ENCODE peak calls at places on chromosome 2, in four cellular contexts. D is substantia nigra; E is stimulated activated CD4-positive, alpha-beta T cell treated with anti-CD3 and anti-CD28 coated beads, Interleukin-12 subunit alpha, Interleukin-12 subunit beta, amount 100 ng/mL, for 48 hours; F is aorta. A is an unnamed sample.
A peak's percentile ranks its signal among the peaks of the same experiment; 100 is the strongest.

GRCh38 chr2:57696016-57696415 is 350.6 kb upstream of the VRK2 start:
- DNase-seq in D (no peak), E (no peak), F (no peak), A (no peak)

GRCh38 chr2:232211743-232212686 is 166.5 kb upstream of the ALPP start:
- DNase-seq in D (no peak), E (no peak), F (no peak), A (no peak)

GRCh38 chr2:65161551-65162100 is 31.7 kb upstream of the RAB1A start:
- DNase-seq in D (no peak), E (no peak), F (no peak), A (no peak)

GRCh38 chr2:121099329-121100318 is 185.4 kb downstream of the TFCP2L1 start:
- DNase-seq in D (no peak), E (no peak), F (peak; percentile 38), A (no peak)

GRCh38 chr2:55357907-55358306 is 61.7 kb downstream of the CCDC88A start:
- DNase-seq in D (no peak), E (no peak), F (no peak), A (no peak)

GRCh38 chr2:190267302-190267701 is 52.3 kb downstream of the HIBCH start:
- DNase-seq in D (no peak), E (no peak), F (no peak), A (no peak)

GRCh38 chr2:182522930-182523541 is 96.2 kb upstream of the PDE1A start:
- DNase-seq in D (no peak), E (no peak), F (no peak), A (no peak)

GRCh38 chr2:119013640-119014039 is 71.6 kb downstream of the MARCO start:
- DNase-seq in D (no peak), E (no peak), F (no peak), A (no peak)

GRCh38 chr2:162244559-162245031 is 1.4 kb upstream of the FAP start:
- DNase-seq in D (no peak), E (no peak), F (peak; percentile 81), A (peak; percentile 52)